ENCODE peak calls at places on chromosomes 5 and 9, in five cellular contexts. One of them, this sample, is unnamed.

GRCh38 chr5:164057121-164057520 is 551.7 kb downstream of the MAT2B start:
- DNase-seq in K562: no peak
- DNase-seq in sigmoid colon: no peak
- DNase-seq in GM12878: no peak
- DNase-seq in breast epithelium: no peak
- DNase-seq in this sample: no peak

GRCh38 chr9:18638448-18639249 is 164.7 kb downstream of the ADAMTSL1 start:
- DNase-seq in K562: no peak
- DNase-seq in sigmoid colon: no peak
- DNase-seq in breast epithelium: no peak
- DNase-seq in GM12878: no peak
- DNase-seq in this sample: no peak

GRCh38 chr9:136840877-136841645 is 1.2 kb upstream of the AJM1 start:
- DNase-seq in breast epithelium: no peak
- DNase-seq in sigmoid colon: no peak
- DNase-seq in GM12878: no peak
- DNase-seq in K562: no peak
- DNase-seq in this sample: no peak

GRCh38 chr5:107516452-107517184 is 154.1 kb downstream of the EFNA5 start:
- DNase-seq in K562: no peak
- DNase-seq in sigmoid colon: no peak
- DNase-seq in GM12878: no peak
- DNase-seq in breast epithelium: no peak
- DNase-seq in this sample: no peak

GRCh38 chr9:96875460-96876142 is 21.3 kb upstream of the ZNF782 start:
- DNase-seq in breast epithelium: no peak
- DNase-seq in sigmoid colon: no peak
- DNase-seq in GM12878: peak
- DNase-seq in K562: no peak
- DNase-seq in this sample: peak

GRCh38 chr5:120432861-120433260 is 31.2 kb upstream of the PRR16 start:
- DNase-seq in breast epithelium: no peak
- DNase-seq in K562: no peak
- DNase-seq in GM12878: no peak
- DNase-seq in sigmoid colon: no peak
- DNase-seq in this sample: no peak

GRCh38 chr5:127518319-127518621 is 830 bp downstream of the PRRC1 start:
- DNase-seq in K562: no peak
- DNase-seq in sigmoid colon: no peak
- DNase-seq in GM12878: peak
- DNase-seq in breast epithelium: no peak
- DNase-seq in this sample: no peak

GRCh38 chr9:136760424-136760823 is 2.4 kb upstream of the LCN8 start:
- DNase-seq in sigmoid colon: peak
- DNase-seq in K562: no peak
- DNase-seq in breast epithelium: no peak
- DNase-seq in GM12878: no peak
- DNase-seq in this sample: no peak

GRCh38 chr9:124800306-124801259 is 23.6 kb downstream of the OLFML2A start:
- DNase-seq in GM12878: no peak
- DNase-seq in sigmoid colon: no peak
- DNase-seq in K562: no peak
- DNase-seq in breast epithelium: no peak
- DNase-seq in this sample: no peak

GRCh38 chr9:134538856-134539562 is 102.6 kb upstream of the COL5A1 start:
- DNase-seq in breast epithelium: no peak
- DNase-seq in K562: no peak
- DNase-seq in sigmoid colon: no peak
- DNase-seq in GM12878: no peak
- DNase-seq in this sample: no peak

GRCh38 chr9:36980148-36980974 is 53.7 kb downstream of the PAX5 start:
- DNase-seq in sigmoid colon: peak
- DNase-seq in breast epithelium: no peak
- DNase-seq in GM12878: no peak
- DNase-seq in K562: peak
- DNase-seq in this sample: no peak

GRCh38 chr5:149731332-149731616 is 1.2 kb downstream of the PPARGC1B start:
- DNase-seq in breast epithelium: no peak
- DNase-seq in sigmoid colon: no peak
- DNase-seq in GM12878: no peak
- DNase-seq in K562: no peak
- DNase-seq in this sample: no peak

GRCh38 chr5:53069626-53070025 is 39.9 kb downstream of the MOCS2 start:
- DNase-seq in sigmoid colon: no peak
- DNase-seq in K562: no peak
- DNase-seq in breast epithelium: no peak
- DNase-seq in GM12878: no peak
- DNase-seq in this sample: no peak

GRCh38 chr9:83920469-83920941 is 727 bp downstream of the KIF27 start:
- DNase-seq in GM12878: peak
- DNase-seq in K562: peak
- DNase-seq in breast epithelium: peak
- DNase-seq in sigmoid colon: peak
- DNase-seq in this sample: peak

GRCh38 chr9:130010151-130010988 is 32.6 kb downstream of the FNBP1 start:
- DNase-seq in sigmoid colon: no peak
- DNase-seq in breast epithelium: peak
- DNase-seq in GM12878: no peak
- DNase-seq in K562: no peak
- DNase-seq in this sample: no peak

GRCh38 chr5:139388198-139388821 is 1.4 kb downstream of the MZB1 start:
- DNase-seq in breast epithelium: peak
- DNase-seq in K562: no peak
- DNase-seq in sigmoid colon: no peak
- DNase-seq in GM12878: no peak
- DNase-seq in this sample: peak

GRCh38 chr5:103232393-103232999 is 26.1 kb upstream of the MACIR start:
- DNase-seq in GM12878: no peak
- DNase-seq in breast epithelium: no peak
- DNase-seq in sigmoid colon: no peak
- DNase-seq in K562: peak
- DNase-seq in this sample: no peak

GRCh38 chr5:44997506-44997905 is 188.8 kb downstream of the MRPS30 start:
- DNase-seq in K562: no peak
- DNase-seq in GM12878: no peak
- DNase-seq in breast epithelium: no peak
- DNase-seq in sigmoid colon: no peak
- DNase-seq in this sample: no peak

GRCh38 chr5:149995385-149996085 is 4.9 kb downstream of the TIGD6 start:
- DNase-seq in GM12878: no peak
- DNase-seq in K562: no peak
- DNase-seq in sigmoid colon: no peak
- DNase-seq in breast epithelium: no peak
- DNase-seq in this sample: peak

GRCh38 chr9:112120471-112120925 is 54.6 kb downstream of the SUSD1 start:
- DNase-seq in breast epithelium: no peak
- DNase-seq in GM12878: no peak
- DNase-seq in K562: no peak
- DNase-seq in sigmoid colon: no peak
- DNase-seq in this sample: no peak

GRCh38 chr5:67537439-67538342 is 341.1 kb upstream of the CD180 start:
- DNase-seq in sigmoid colon: no peak
- DNase-seq in GM12878: no peak
- DNase-seq in breast epithelium: no peak
- DNase-seq in K562: no peak
- DNase-seq in this sample: no peak

DNA sequence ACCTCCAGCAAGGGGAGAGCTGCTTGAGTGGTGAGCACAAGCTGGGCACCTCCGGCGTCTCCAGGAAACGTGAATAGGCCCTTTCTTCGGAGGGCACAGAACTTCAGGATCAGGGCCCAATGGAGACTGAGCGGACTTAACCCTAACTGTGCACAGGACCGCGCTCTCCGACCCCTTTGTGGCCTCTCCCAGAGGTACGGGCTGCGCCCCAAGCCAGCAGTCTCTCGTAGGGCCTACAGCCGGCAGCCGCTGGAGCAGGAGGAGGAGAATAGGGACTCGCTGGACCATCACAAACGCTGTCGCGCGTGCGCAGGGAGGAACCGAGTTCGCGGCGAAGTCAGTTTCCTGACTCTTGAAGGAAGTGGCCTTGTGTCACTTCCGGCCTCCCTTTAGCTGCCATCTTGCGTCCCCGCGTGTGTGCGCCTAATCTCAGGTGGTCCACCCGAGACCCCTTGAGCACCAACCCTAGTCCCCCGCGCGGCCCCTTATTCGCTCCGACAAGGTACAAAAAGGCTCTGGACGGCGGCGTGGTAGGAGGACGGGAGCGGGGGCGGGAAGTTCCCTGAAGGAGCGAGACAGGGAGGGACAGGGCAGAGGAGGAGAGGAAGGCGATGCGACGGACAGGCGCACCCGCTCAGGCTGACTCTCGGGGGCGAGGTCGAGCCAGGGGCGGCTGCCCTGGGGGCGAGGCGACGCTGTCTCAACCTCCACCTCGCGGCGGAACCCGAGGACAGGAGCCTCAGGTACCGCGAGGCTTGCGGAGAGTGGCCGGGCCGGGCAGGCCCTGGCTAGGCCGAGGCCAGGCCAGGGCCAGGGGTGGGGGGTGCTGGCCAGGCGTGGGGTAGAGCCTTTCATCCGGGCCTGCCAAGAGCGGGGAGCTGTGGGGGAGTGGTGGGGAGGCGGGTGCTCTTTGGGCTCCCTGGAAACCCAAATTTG is at the start of gene BTF3:
- DNase-seq in breast epithelium: peak
- DNase-seq in sigmoid colon: peak
- DNase-seq in K562: peak
- DNase-seq in GM12878: peak
- DNase-seq in this sample: peak
- TF ChIP-seq POLR2AphosphoS5 in breast epithelium: peak
- TF ChIP-seq POLR2AphosphoS5 in sigmoid colon: peak
- TF ChIP-seq POLR2AphosphoS5 in K562: peak
- TF ChIP-seq POLR2AphosphoS5 in GM12878: peak
- TF ChIP-seq POLR2AphosphoS5 in this sample: peak

GRCh38 chr5:172533058-172533398 is 78.7 kb upstream of the SH3PXD2B start:
- DNase-seq in K562: peak
- DNase-seq in breast epithelium: no peak
- DNase-seq in sigmoid colon: peak
- DNase-seq in GM12878: no peak
- DNase-seq in this sample: no peak

GRCh38 chr5:172530835-172531703 is 76.7 kb upstream of the SH3PXD2B start:
- DNase-seq in sigmoid colon: peak
- DNase-seq in breast epithelium: no peak
- DNase-seq in K562: no peak
- DNase-seq in GM12878: peak
- DNase-seq in this sample: no peak

GRCh38 chr5:172533399-172534228 is 79.3 kb upstream of the SH3PXD2B start:
- DNase-seq in breast epithelium: no peak
- DNase-seq in GM12878: no peak
- DNase-seq in K562: no peak
- DNase-seq in sigmoid colon: peak
- DNase-seq in this sample: peak

GRCh38 chr5:172531704-172532026 is 77.3 kb upstream of the SH3PXD2B start:
- DNase-seq in sigmoid colon: peak
- DNase-seq in breast epithelium: no peak
- DNase-seq in GM12878: no peak
- DNase-seq in K562: no peak
- DNase-seq in this sample: no peak

GRCh38 chr5:172534229-172535169 is 80.2 kb upstream of the SH3PXD2B start:
- DNase-seq in sigmoid colon: peak
- DNase-seq in breast epithelium: no peak
- DNase-seq in GM12878: no peak
- DNase-seq in K562: no peak
- DNase-seq in this sample: no peak
- H3K27ac ChIP-seq in sigmoid colon: peak
- H3K27ac ChIP-seq in breast epithelium: no peak
- H3K27ac ChIP-seq in GM12878: no peak
- H3K27ac ChIP-seq in K562: no peak
- H3K27ac ChIP-seq in this sample: peak

GRCh38 chr9:92887880-92888338 is 10.1 kb upstream of the ZNF484 start:
- DNase-seq in GM12878: no peak
- DNase-seq in sigmoid colon: no peak
- DNase-seq in K562: no peak
- DNase-seq in breast epithelium: no peak
- DNase-seq in this sample: no peak
- TF ChIP-seq POLR2AphosphoS5 in GM12878: no peak
- TF ChIP-seq POLR2AphosphoS5 in sigmoid colon: no peak
- TF ChIP-seq POLR2AphosphoS5 in K562: no peak
- TF ChIP-seq POLR2AphosphoS5 in breast epithelium: no peak
- TF ChIP-seq POLR2AphosphoS5 in this sample: no peak

DNA sequence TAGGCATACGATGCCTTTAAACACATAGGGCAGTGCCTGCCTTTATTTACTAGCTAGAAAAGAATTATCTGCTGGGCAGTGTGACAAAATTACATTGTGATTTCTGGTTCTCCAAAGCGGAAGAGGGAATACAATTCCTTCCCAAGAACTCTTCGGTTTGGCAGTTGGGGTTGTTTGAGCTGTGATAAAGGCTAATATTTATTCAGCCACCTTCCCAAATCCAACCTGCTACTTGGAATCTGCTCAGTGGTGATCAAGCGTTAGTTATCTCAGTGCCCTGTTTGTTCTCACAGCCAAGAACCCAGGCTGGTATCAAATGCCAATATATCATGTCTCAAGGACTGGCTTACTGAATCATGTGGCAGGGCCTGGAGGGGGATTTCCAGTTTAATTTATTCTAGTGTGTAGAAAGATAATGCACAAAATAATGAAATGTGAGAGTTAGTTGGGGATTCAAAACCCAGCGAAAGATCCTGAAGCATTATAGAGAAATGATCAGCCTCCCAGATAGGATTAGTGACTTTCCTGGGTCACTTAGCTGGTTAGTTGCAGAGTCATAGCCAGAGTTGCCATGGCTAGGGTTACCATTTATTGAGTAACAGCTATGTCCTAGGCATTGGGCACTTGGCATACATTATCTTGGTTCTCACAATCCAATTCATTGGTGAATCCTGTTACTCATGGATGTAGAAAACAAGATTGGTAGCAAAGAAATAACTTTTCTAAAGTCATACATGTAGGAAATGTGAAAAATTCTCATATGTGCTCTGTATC is 457.0 kb upstream of the KLF4 start:
- DNase-seq in K562: no peak
- DNase-seq in GM12878: no peak
- DNase-seq in breast epithelium: no peak
- DNase-seq in sigmoid colon: no peak
- DNase-seq in this sample: peak
- H3K27ac ChIP-seq in K562: no peak
- H3K27ac ChIP-seq in GM12878: no peak
- H3K27ac ChIP-seq in breast epithelium: no peak
- H3K27ac ChIP-seq in sigmoid colon: no peak
- H3K27ac ChIP-seq in this sample: no peak